ENCODE peak calls at places on chromosome 13, in six cellular contexts. J, N, H, M, Q and Y are unnamed samples.

GRCh38 chr13:97564929-97565328 is 131.0 kb downstream of the RAP2A start:
- DNase-seq in J (no peak), N (no peak), H (no peak), M (no peak), Q (no peak), Y (no peak)

GRCh38 chr13:97068146-97068545 is 73.9 kb upstream of the OXGR1 start:
- DNase-seq in J (no peak), N (no peak), H (no peak), M (no peak), Q (no peak), Y (no peak)

GRCh38 chr13:31887311-31887710 is 144.3 kb upstream of the FRY start:
- DNase-seq in J (no peak), N (no peak), H (no peak), M (no peak), Q (no peak), Y (no peak)

GRCh38 chr13:76481738-76482137 is 404.5 kb downstream of the KCTD12 start:
- DNase-seq in J (no peak), N (no peak), H (no peak), M (no peak), Q (no peak), Y (no peak)

GRCh38 chr13:41263261-41263971 is at the start of gene MTRF1:
- DNase-seq in J (peak), N (peak), H (peak), M (peak), Q (peak), Y (peak)

GRCh38 chr13:99355267-99356215 is 48.3 kb upstream of the GPR183 start:
- DNase-seq in J (no peak), N (no peak), H (peak), M (no peak), Q (no peak), Y (no peak)

GRCh38 chr13:113917096-113917495 is 53.2 kb upstream of the GAS6 start:
- DNase-seq in J (no peak), N (no peak), H (peak), M (no peak), Q (no peak), Y (no peak)

GRCh38 chr13:100547805-100548204 is 40.8 kb downstream of the GGACT start:
- DNase-seq in J (no peak), N (no peak), H (peak), M (no peak), Q (no peak), Y (no peak)

GRCh38 chr13:84605927-84606326 is 723.7 kb upstream of the SLITRK1 start:
- DNase-seq in J (no peak), N (no peak), H (no peak), M (no peak), Q (no peak), Y (no peak)

GRCh38 chr13:81929988-81930387 is 1589.1 kb upstream of the SPRY2 start:
- DNase-seq in J (no peak), N (peak), H (no peak), M (no peak), Q (no peak), Y (peak)

GRCh38 chr13:76991432-76991795 is 467 bp upstream of the CLN5 start:
- DNase-seq in J (peak), N (no peak), H (peak), M (peak), Q (no peak), Y (no peak)